ENCODE peak calls at places on chromosomes 7 and 10, in nine cellular contexts. V is IMR-90; N is psoas muscle; A is CD4-positive, alpha-beta memory T cell; T is AG04450; K is heart right ventricle; S is esophagus squamous epithelium; R is sigmoid colon; I is aorta. Y is an unnamed sample.

GRCh38 chr10:932589-932988 is 1.1 kb upstream of the LARP4B start:
- DNase-seq in V (no peak), N (peak; percentile 65), A (no peak), T (no peak), K (no peak), S (no peak), R (peak; percentile 70), I (peak; percentile 80), Y (peak; percentile 20)

GRCh38 chr7:138889566-138889965 is 91.6 kb upstream of the ATP6V0A4 start:
- DNase-seq in V (peak; percentile 52), N (no peak), A (no peak), T (no peak), K (no peak), S (no peak), R (no peak), I (no peak), Y (no peak)

GRCh38 chr10:44264244-44264643 is 120.7 kb downstream of the CXCL12 start:
- DNase-seq in V (peak; percentile 17), N (no peak), A (no peak), T (no peak), K (no peak), S (no peak), R (peak; percentile 80), I (no peak), Y (no peak)

GRCh38 chr10:87531908-87532622 is 27.4 kb downstream of the MINPP1 start:
- DNase-seq in V (peak; percentile 79), N (no peak), A (no peak), T (no peak), K (no peak), S (no peak), R (peak; percentile 75), I (no peak), Y (no peak)

GRCh38 chr7:121204537-121204936 is 124.3 kb upstream of the WNT16 start:
- DNase-seq in V (peak; percentile 32), N (peak; percentile 48), A (no peak), T (no peak), K (peak; percentile 39), S (no peak), R (no peak), I (no peak), Y (no peak)

GRCh38 chr10:75658036-75658435 is 226.6 kb downstream of the LRMDA start:
- DNase-seq in V (no peak), N (no peak), A (no peak), T (no peak), K (no peak), S (no peak), R (no peak), I (no peak), Y (no peak)

GRCh38 chr10:52128056-52128683 is 185.9 kb upstream of the DKK1 start:
- DNase-seq in V (no peak), N (peak; percentile 65), A (no peak), T (no peak), K (peak; percentile 5), S (no peak), R (no peak), I (no peak), Y (no peak)

GRCh38 chr7:7321681-7322080 is 139.3 kb downstream of the C1GALT1 start:
- DNase-seq in V (no peak), N (no peak), A (no peak), T (no peak), K (no peak), S (no peak), R (no peak), I (no peak), Y (no peak)

GRCh38 chr10:101044117-101044516 is 13.1 kb downstream of the SFXN3 start:
- DNase-seq in V (no peak), N (no peak), A (no peak), T (no peak), K (no peak), S (no peak), R (no peak), I (no peak), Y (no peak)

GRCh38 chr10:101050206-101051069 is 11.4 kb upstream of the KAZALD1 start:
- DNase-seq in V (no peak), N (peak; percentile 79), A (peak; percentile 73), T (no peak), K (peak; percentile 47), S (no peak), R (peak; percentile 74), I (peak; percentile 90), Y (peak; percentile 78)

GRCh38 chr10:101046332-101047238 is 15.2 kb upstream of the KAZALD1 start:
- DNase-seq in V (peak; percentile 11), N (no peak), A (no peak), T (no peak), K (no peak), S (no peak), R (no peak), I (no peak), Y (no peak)

GRCh38 chr10:101047961-101048892 is 13.6 kb upstream of the KAZALD1 start:
- DNase-seq in V (no peak), N (no peak), A (no peak), T (no peak), K (no peak), S (no peak), R (no peak), I (peak; percentile 65), Y (no peak)

DNA sequence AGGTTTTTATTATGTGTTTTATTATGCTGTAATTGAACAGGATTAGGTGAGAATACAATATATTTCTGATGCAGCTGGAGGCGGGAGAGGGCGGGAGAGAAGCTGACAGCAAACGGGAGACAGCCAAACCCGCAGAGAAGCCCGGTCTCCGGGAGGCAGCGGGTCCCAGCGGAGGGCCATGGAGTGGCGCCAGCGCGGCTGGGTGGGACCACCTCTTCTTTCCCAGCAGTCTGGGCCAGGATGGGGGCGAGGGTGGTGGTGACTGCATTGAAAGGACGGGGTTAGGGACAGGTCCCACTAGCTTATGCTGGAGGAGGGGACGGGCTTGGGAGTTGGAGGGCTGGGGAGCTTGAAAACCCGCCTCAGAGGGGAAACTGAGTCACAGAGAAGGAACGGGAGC is 14.5 kb upstream of the KAZALD1 start:
- DNase-seq in V (no peak), N (no peak), A (no peak), T (no peak), K (no peak), S (no peak), R (no peak), I (no peak), Y (no peak)
- H3K4me3 ChIP-seq in V (no peak overlapping the region), N (no peak overlapping the region), A (no peak overlapping the region), T (no peak overlapping the region), K (no peak overlapping the region), S (no peak overlapping the region), R (no peak overlapping the region), I (no peak overlapping the region), Y (no peak overlapping the region)

GRCh38 chr7:92177362-92177761 is 1.6 kb downstream of the LRRD1 start:
- DNase-seq in V (peak; percentile 70), N (no peak), A (no peak), T (no peak), K (no peak), S (no peak), R (no peak), I (no peak), Y (no peak)

GRCh38 chr7:92178928-92179373 is at the start of gene LRRD1:
- DNase-seq in V (peak; percentile 73), N (peak; percentile 91), A (peak; percentile 88), T (peak; percentile 44), K (peak; percentile 80), S (peak; percentile 30), R (peak; percentile 90), I (peak; percentile 95), Y (peak; percentile 95)

DNA sequence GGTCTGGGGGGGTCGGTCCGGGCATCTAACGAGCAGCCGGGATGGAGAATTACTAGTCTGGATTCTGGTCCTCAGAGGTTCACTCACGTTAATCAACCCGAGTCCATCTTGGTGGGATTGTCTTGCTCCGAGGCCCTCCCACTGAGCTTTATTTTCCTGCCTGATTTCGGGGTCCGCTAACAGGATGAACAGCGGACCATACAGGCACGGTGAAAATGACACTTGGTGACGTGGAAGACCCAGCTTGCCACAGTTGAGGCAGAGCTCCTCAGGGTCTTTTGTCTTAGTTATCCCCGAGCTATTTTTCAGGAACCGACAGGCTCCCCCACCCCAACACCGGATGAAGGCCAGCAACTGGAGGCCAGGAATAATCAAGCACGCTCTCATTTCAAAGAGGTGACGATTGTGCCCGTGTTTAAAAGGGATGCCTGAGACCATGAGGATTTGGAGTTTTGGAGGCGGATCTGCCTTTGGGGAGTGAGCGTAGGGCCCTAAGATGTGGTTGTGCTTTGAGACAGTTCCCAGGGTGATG is 517 bp upstream of the LRRD1 start:
- DNase-seq in V (peak; percentile 1), N (no peak), A (no peak), T (no peak), K (peak; percentile 8), S (no peak), R (no peak), I (no peak), Y (no peak)
- H3K4me3 ChIP-seq in V (peak overlapping the region; percentile 35), N (peak overlapping the region; percentile 66), A (no peak overlapping the region), T (peak overlapping the region; percentile 57), K (peak overlapping the region; percentile 57), S (peak overlapping the region; percentile 53), R (peak overlapping the region; percentile 56), I (peak overlapping the region; percentile 74), Y (peak overlapping the region; percentile 64)

DNA sequence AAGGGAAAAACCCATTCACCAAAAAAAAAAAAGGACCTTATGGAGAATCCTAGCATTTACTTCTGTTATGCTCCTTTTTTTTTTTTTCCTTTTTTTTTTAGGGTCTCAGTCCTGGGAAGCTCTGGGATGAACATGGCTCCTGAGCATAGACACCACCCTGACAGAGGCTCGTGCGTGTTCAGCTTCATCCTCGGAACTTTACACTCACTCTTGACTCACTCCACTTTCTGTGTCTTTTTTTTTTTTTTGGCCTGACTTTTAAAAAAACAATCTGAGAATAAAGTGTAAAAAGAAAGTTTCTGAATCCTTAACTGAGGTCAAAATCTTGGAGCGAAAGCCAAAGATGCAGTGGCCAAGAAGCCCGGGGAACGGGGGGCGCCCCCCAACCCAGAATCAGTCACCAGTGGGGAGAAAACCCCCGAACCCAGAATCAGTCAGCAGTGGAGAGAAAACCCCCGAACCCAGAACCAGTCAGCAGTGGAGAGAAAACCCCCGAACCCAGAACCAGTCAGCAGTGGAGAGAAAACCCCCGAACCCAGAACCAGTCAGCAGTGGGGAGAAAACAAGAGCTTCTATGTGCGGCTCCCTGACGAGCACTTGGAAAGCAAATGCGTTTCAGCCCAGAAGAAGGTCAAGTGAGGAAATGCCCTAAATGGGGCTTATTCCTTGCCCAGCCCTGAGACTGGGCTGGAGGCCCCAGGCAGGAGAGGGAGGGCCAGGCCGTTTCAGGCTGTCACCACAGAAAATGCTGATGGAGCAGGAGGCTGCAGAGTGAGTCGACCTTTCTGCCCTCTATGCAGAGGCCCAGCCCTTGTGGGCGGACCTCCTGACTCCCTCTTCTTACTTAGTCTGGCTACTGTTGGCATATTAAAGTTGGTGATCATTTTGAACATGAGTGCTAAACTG is 19.0 kb upstream of the PFKP start:
- DNase-seq in V (peak; percentile 79), N (no peak), A (no peak), T (no peak), K (no peak), S (no peak), R (no peak), I (peak; percentile 84), Y (no peak)
- H3K4me3 ChIP-seq in V (no peak overlapping the region), N (no peak overlapping the region), A (no peak overlapping the region), T (no peak overlapping the region), K (no peak overlapping the region), S (no peak overlapping the region), R (no peak overlapping the region), I (no peak overlapping the region), Y (no peak overlapping the region)

DNA sequence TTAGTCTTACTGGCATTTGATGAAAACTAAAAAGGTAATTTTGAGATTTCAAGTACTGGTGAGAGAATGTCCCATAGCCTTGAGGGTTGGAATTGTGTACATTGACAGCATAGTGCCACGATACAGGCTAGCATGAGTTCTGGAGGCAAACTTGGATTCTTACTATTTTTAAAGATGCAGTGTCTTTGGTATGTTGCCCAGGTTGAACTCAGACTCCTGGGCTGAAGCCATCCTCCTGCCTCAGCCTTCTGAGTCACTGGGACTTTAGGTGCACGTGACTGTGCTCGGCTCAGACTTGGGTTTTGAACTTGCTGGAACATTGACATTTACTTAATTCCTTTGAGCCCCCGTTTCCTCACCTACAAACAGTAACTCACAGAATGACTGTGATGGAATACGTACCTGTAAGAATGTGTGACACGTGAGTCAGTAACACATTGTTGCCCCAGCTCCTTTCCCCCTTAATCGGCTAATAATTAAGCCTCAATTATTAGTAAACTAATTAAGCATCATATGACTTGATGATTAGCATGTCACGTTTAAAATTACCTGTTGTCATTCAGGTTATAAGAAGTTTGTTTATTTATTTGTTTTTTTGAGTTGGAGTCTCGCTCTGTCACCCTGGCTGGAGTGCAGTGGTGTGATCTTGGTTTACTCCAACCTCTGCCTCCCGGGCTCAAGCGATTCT is 10.6 kb downstream of the DNAJB6 start:
- DNase-seq in V (peak; percentile 85), N (peak; percentile 84), A (no peak), T (peak; percentile 33), K (peak; percentile 33), S (no peak), R (peak; percentile 90), I (peak; percentile 82), Y (no peak)
- H3K4me3 ChIP-seq in V (no peak overlapping the region), N (peak overlapping the region; percentile 14), A (no peak overlapping the region), T (no peak overlapping the region), K (no peak overlapping the region), S (no peak overlapping the region), R (peak overlapping the region; percentile 16), I (peak overlapping the region; percentile 26), Y (no peak overlapping the region)

Y was measured in CD8-positive, alpha-beta T cell.